ENCODE peak calls at places on chromosome 19, in four cellular contexts. N, M, F and I are unnamed samples.

GRCh38 chr19:29337029-29337428 is 124.1 kb upstream of the UQCRFS1 start:
- DNase-seq in F (no peak), N (no peak), M (no peak), I (no peak)

GRCh38 chr19:13978306-13978705 is 26.0 kb downstream of the DCAF15 start:
- DNase-seq in F (peak; percentile 99), N (peak; percentile 85), M (no peak), I (peak; percentile 81)

GRCh38 chr19:14091885-14092462 is 1.4 kb upstream of the SAMD1 start:
- DNase-seq in M (no peak), F (peak; percentile 44), N (peak; percentile 56), I (no peak)

GRCh38 chr19:9065457-9066014 is 21.3 kb upstream of the OR1M1 start:
- DNase-seq in N (no peak), F (peak; percentile 39), M (no peak), I (no peak)

GRCh38 chr19:45117666-45118065 is 24.7 kb downstream of the PPP1R37 start:
- DNase-seq in F (no peak), N (no peak), M (no peak), I (no peak)

GRCh38 chr19:13350761-13351160 is 155.5 kb downstream of the CACNA1A start:
- DNase-seq in N (no peak), F (no peak), M (no peak), I (no peak)

GRCh38 chr19:38059897-38060296 is 152.9 kb downstream of the SIPA1L3 start:
- DNase-seq in F (no peak), N (no peak), M (no peak), I (no peak)

GRCh38 chr19:29858000-29858596 is 46.3 kb downstream of the CCNE1 start:
- DNase-seq in N (peak; percentile 77), M (no peak), F (peak; percentile 80), I (peak; percentile 77)

GRCh38 chr19:38697197-38697596 is 47.1 kb downstream of the CAPN12 start:
- DNase-seq in M (no peak), N (no peak), F (no peak), I (no peak)

GRCh38 chr19:36418287-36419001 is at the start of gene ZFP82:
- DNase-seq in M (peak; percentile 54), N (peak; percentile 71), F (peak; percentile 86), I (peak; percentile 98)

GRCh38 chr19:7869910-7870511 is 4.2 kb downstream of the PRR36 start:
- DNase-seq in M (peak; percentile 87), F (peak; percentile 93), N (peak; percentile 69), I (peak; percentile 71)

GRCh38 chr19:10976200-10976892 is 15.5 kb downstream of the SMARCA4 start:
- DNase-seq in M (peak; percentile 43), F (no peak), N (peak; percentile 11), I (no peak)

GRCh38 chr19:48858984-48859710 is 9.3 kb downstream of the PLEKHA4 start:
- DNase-seq in M (no peak), F (peak; percentile 76), N (peak; percentile 91), I (no peak)

DNA sequence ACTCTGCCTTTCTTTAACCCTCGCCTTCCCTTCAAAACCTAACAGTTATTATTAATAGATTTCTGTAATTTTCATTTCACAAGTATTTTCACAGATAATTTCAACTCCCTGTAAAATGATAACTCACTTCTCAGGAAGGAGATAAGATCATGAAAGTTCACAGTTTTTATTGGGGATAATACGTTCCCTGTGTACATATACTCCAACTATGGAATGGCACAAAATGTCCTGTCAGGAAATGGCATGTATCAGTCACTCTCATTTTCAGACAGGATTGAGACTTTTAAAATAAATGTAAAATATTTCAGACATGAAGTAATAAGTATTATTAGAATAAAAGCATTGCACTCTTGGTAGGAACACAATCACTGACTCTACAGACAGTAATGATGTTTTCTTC is 932 bp upstream of the TRAPPC2B start:
- DNase-seq in N (no peak), F (no peak), M (no peak), I (no peak)
- TF ChIP-seq FOXJ3 in N (no peak), F (no peak), M (no peak), I (no peak)

GRCh38 chr19:47019431-47020041 is at the start of gene NPAS1:
- DNase-seq in N (peak; percentile 84), M (no peak), F (peak; percentile 54), I (peak; percentile 75)
- TF ChIP-seq FOXJ3 in N (no peak), M (no peak), F (no peak), I (no peak)

DNA sequence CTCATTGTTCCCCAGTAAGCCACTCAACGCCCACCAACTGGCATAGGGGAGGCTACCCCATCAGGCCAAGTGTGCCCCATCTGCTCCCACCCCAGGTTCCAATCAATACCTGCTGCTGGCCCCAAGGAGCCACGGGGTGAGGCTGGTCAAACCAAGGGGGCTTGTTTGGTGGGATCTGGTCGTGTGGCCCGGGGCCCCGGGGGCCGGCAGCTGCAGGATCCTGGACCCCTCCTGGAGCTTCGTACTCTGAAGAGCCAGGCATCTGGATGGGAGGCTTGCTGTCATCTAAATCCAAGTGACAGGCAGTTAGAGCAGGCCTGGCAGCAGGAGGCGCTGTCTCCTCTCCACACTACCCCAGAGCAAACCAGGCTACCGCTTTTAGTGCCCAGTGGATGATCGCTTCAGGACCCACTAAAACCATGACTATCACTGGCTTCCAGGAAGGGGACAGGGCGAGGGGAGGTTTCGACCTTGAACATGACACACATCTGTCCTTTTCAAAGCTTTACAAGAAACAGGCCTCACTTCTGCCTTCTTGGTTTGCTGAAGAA is 14.2 kb downstream of the CHERP start:
- DNase-seq in N (peak; percentile 36), F (peak; percentile 59), M (no peak), I (peak; percentile 61)
- TF ChIP-seq FOXJ3 in N (no peak), F (no peak), M (no peak), I (no peak)

GRCh38 chr19:3370214-3370720 is 3.9 kb downstream of the NFIC start:
- DNase-seq in F (no peak), N (no peak), M (no peak), I (peak; percentile 57)
- TF ChIP-seq FOXJ3 in F (no peak), N (no peak), M (no peak), I (no peak)

GRCh38 chr19:2381151-2381822 is 21.2 kb downstream of the TMPRSS9 start:
- DNase-seq in N (no peak), F (no peak), M (no peak), I (no peak)
- TF ChIP-seq FOXJ3 in N (no peak), F (no peak), M (no peak), I (no peak)

DNA sequence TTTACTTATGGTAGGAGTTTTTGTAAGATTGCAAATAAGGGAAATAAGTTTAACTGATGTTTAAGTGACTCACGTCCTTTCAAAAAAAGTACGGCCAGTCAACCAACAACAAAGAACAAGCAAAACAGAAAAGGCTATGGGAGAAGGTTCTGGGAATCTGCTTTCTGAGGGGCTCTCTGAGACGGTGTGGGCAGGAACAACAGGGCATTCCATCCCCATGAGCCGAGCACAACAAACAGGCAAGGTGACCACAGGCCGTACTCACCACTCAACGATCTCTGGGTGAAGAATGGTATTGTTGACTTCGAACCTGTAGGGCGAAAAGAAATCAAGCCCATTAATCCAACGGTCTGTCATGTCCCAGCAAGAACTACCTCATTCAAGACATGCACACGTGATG is 43.8 kb downstream of the PEPD start:
- DNase-seq in F (no peak), M (no peak), N (no peak), I (no peak)
- TF ChIP-seq FOXJ3 in F (no peak), M (no peak), N (no peak), I (no peak)

GRCh38 chr19:5083547-5083965 is 114.6 kb downstream of the KDM4B start:
- DNase-seq in N (peak; percentile 35), F (no peak), M (no peak), I (no peak)
- TF ChIP-seq FOXJ3 in N (no peak), F (no peak), M (no peak), I (no peak)

DNA sequence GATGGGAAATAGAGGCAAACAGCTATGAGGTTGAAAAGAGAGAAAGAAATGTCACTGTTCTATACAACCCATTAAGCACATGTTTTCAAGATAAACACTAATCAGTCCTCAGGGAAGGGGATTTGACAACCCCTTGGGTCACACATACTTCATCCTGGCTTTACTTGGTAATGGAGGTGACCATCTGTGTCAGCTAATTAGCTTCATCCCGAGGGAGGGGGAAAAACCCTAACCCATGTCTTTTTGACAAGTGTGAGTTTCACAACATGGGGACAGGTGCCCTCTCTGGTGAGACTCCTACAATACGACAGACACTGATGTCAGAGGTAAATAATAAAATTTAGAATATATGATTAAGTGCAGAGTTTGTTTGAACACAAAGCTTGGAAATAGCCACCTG is 43.1 kb downstream of the ZNF611 start:
- DNase-seq in N (peak; percentile 6), M (no peak), F (no peak), I (no peak)
- TF ChIP-seq FOXJ3 in N (no peak), M (no peak), F (no peak), I (no peak)

GRCh38 chr19:50909240-50910070 is 1.7 kb downstream of the KLK4 start:
- DNase-seq in N (peak; percentile 99), M (peak; percentile 13), F (peak; percentile 100), I (peak; percentile 83)
- TF ChIP-seq FOXJ3 in N (no peak), M (no peak), F (no peak), I (no peak)